ENCODE peak calls at places on chromosomes 11 and 22, in nine cellular contexts. Y, V, K, T, L, J, Q, R and B are unnamed samples.

GRCh38 chr11:72825661-72826060 is 11.4 kb downstream of the ATG16L2 start:
- DNase-seq in T (no peak), J (no peak), R (no peak), V (no peak), L (no peak), Q (no peak), K (no peak), Y (no peak), B (no peak)

GRCh38 chr22:46240073-46240472 is 10.0 kb downstream of the CDPF1 start:
- DNase-seq in Q (no peak), T (no peak), R (peak; percentile 32), Y (no peak), L (no peak), K (no peak), J (no peak), V (no peak), B (no peak)

GRCh38 chr11:43924112-43924855 is 18.2 kb upstream of the C11orf96 start:
- DNase-seq in R (peak; percentile 70), T (no peak), K (no peak), V (no peak), L (no peak), Y (no peak), Q (no peak), J (no peak), B (no peak)

GRCh38 chr11:16297332-16297731 is 59.0 kb downstream of the SOX6 start:
- DNase-seq in R (no peak), L (peak; percentile 69), J (no peak), T (no peak), Y (no peak), K (no peak), Q (no peak), V (no peak), B (peak; percentile 31)

GRCh38 chr11:61966673-61967176 is 709 bp downstream of the FTH1 start:
- DNase-seq in Y (no peak), L (peak; percentile 69), J (no peak), V (peak; percentile 52), K (peak; percentile 47), Q (no peak), R (no peak), T (no peak), B (no peak)

GRCh38 chr22:31695423-31695822 is 33.4 kb upstream of the PISD start:
- DNase-seq in Y (no peak), R (no peak), V (peak; percentile 32), L (no peak), T (no peak), J (no peak), K (no peak), Q (no peak), B (no peak)

GRCh38 chr11:132073787-132074186 is 703.4 kb downstream of the NTM start:
- DNase-seq in Q (no peak), J (no peak), T (no peak), V (no peak), K (no peak), L (no peak), Y (no peak), R (no peak), B (no peak)

GRCh38 chr11:33718441-33718840 is 17.8 kb downstream of the CD59 start:
- DNase-seq in Y (no peak), T (no peak), Q (no peak), L (no peak), R (no peak), K (no peak), J (no peak), V (no peak), B (no peak)

GRCh38 chr22:43053176-43053575 is 36.0 kb downstream of the TTLL1 start:
- DNase-seq in Y (no peak), K (no peak), Q (no peak), R (no peak), V (no peak), L (no peak), T (no peak), J (no peak), B (no peak)

GRCh38 chr11:15720460-15720859 is 605.7 kb downstream of the INSC start:
- DNase-seq in R (no peak), Q (no peak), T (no peak), Y (no peak), V (peak; percentile 18), K (no peak), L (no peak), J (no peak), B (peak; percentile 70)

GRCh38 chr11:12330491-12331231 is 46.7 kb upstream of the PARVA start:
- DNase-seq in Y (no peak), T (no peak), R (no peak), L (peak; percentile 88), Q (peak; percentile 81), J (no peak), V (no peak), K (no peak), B (peak; percentile 72)

GRCh38 chr11:59865031-59865430 is 1.3 kb downstream of the TCN1 start:
- DNase-seq in Q (no peak), V (peak; percentile 69), L (no peak), K (no peak), R (no peak), Y (no peak), T (no peak), J (no peak), B (no peak)